ENCODE peak calls at places on chromosomes 7 and 10, in eight cellular contexts. One of them, this sample, is unnamed.

GRCh38 chr7:41507686-41508268 is 195.1 kb downstream of the INHBA start:
- DNase-seq in CD4-positive, alpha-beta memory T cell: no peak
- DNase-seq in Caki2: no peak
- DNase-seq in activated gamma-delta T cell treated with Interleukin-2 at 50 U/mL for 16 hours: no peak
- DNase-seq in left kidney: peak
- DNase-seq in left lobe of liver: no peak
- DNase-seq in Peyer's patch: no peak
- DNase-seq in uterus: no peak
- DNase-seq in this sample: peak

GRCh38 chr7:136887317-136887716 is 18.9 kb downstream of the CHRM2 start:
- DNase-seq in left kidney: no peak
- DNase-seq in uterus: no peak
- DNase-seq in left lobe of liver: no peak
- DNase-seq in Caki2: no peak
- DNase-seq in Peyer's patch: no peak
- DNase-seq in activated gamma-delta T cell treated with Interleukin-2 at 50 U/mL for 16 hours: no peak
- DNase-seq in CD4-positive, alpha-beta memory T cell: no peak
- DNase-seq in this sample: no peak

GRCh38 chr10:62961951-62962523 is 145.9 kb upstream of the EGR2 start:
- DNase-seq in activated gamma-delta T cell treated with Interleukin-2 at 50 U/mL for 16 hours: no peak
- DNase-seq in CD4-positive, alpha-beta memory T cell: no peak
- DNase-seq in uterus: no peak
- DNase-seq in Caki2: no peak
- DNase-seq in left kidney: no peak
- DNase-seq in Peyer's patch: no peak
- DNase-seq in left lobe of liver: no peak
- DNase-seq in this sample: no peak

GRCh38 chr7:134935701-134936100 is 50.6 kb upstream of the AGBL3 start:
- DNase-seq in activated gamma-delta T cell treated with Interleukin-2 at 50 U/mL for 16 hours: no peak
- DNase-seq in CD4-positive, alpha-beta memory T cell: no peak
- DNase-seq in Peyer's patch: no peak
- DNase-seq in left lobe of liver: no peak
- DNase-seq in Caki2: no peak
- DNase-seq in left kidney: no peak
- DNase-seq in uterus: no peak
- DNase-seq in this sample: no peak

GRCh38 chr10:27820637-27821036 is 75.0 kb upstream of the MKX start:
- DNase-seq in Peyer's patch: no peak
- DNase-seq in left lobe of liver: no peak
- DNase-seq in Caki2: peak
- DNase-seq in uterus: no peak
- DNase-seq in CD4-positive, alpha-beta memory T cell: no peak
- DNase-seq in left kidney: peak
- DNase-seq in activated gamma-delta T cell treated with Interleukin-2 at 50 U/mL for 16 hours: no peak
- DNase-seq in this sample: no peak

GRCh38 chr7:117402109-117402508 is 25.2 kb downstream of the ASZ1 start:
- DNase-seq in CD4-positive, alpha-beta memory T cell: no peak
- DNase-seq in activated gamma-delta T cell treated with Interleukin-2 at 50 U/mL for 16 hours: no peak
- DNase-seq in left lobe of liver: no peak
- DNase-seq in Peyer's patch: no peak
- DNase-seq in Caki2: no peak
- DNase-seq in uterus: no peak
- DNase-seq in left kidney: no peak
- DNase-seq in this sample: no peak

GRCh38 chr7:18116661-18117060 is 89.0 kb upstream of the PRPS1L1 start:
- DNase-seq in uterus: no peak
- DNase-seq in left lobe of liver: no peak
- DNase-seq in Caki2: no peak
- DNase-seq in activated gamma-delta T cell treated with Interleukin-2 at 50 U/mL for 16 hours: no peak
- DNase-seq in Peyer's patch: no peak
- DNase-seq in left kidney: no peak
- DNase-seq in CD4-positive, alpha-beta memory T cell: no peak
- DNase-seq in this sample: no peak

GRCh38 chr10:97685395-97685958 is 1.6 kb downstream of the AVPI1 start:
- DNase-seq in Caki2: peak
- DNase-seq in activated gamma-delta T cell treated with Interleukin-2 at 50 U/mL for 16 hours: no peak
- DNase-seq in CD4-positive, alpha-beta memory T cell: no peak
- DNase-seq in uterus: no peak
- DNase-seq in left kidney: peak
- DNase-seq in left lobe of liver: peak
- DNase-seq in Peyer's patch: no peak
- DNase-seq in this sample: no peak

GRCh38 chr7:4602905-4603842 is 78.9 kb upstream of the FOXK1 start:
- DNase-seq in Caki2: no peak
- DNase-seq in CD4-positive, alpha-beta memory T cell: no peak
- DNase-seq in activated gamma-delta T cell treated with Interleukin-2 at 50 U/mL for 16 hours: no peak
- DNase-seq in Peyer's patch: no peak
- DNase-seq in left kidney: no peak
- DNase-seq in left lobe of liver: no peak
- DNase-seq in uterus: no peak
- DNase-seq in this sample: no peak

GRCh38 chr7:38398725-38399321 is 125.4 kb upstream of the TARP start:
- DNase-seq in Peyer's patch: peak
- DNase-seq in uterus: peak
- DNase-seq in left kidney: peak
- DNase-seq in Caki2: peak
- DNase-seq in CD4-positive, alpha-beta memory T cell: peak
- DNase-seq in activated gamma-delta T cell treated with Interleukin-2 at 50 U/mL for 16 hours: peak
- DNase-seq in left lobe of liver: no peak
- DNase-seq in this sample: peak

GRCh38 chr7:963236-964078 is 9.0 kb upstream of the ADAP1 start:
- DNase-seq in Peyer's patch: peak
- DNase-seq in left lobe of liver: no peak
- DNase-seq in Caki2: no peak
- DNase-seq in uterus: no peak
- DNase-seq in CD4-positive, alpha-beta memory T cell: no peak
- DNase-seq in left kidney: no peak
- DNase-seq in activated gamma-delta T cell treated with Interleukin-2 at 50 U/mL for 16 hours: peak
- DNase-seq in this sample: no peak

GRCh38 chr7:111532625-111533024 is 29.7 kb downstream of the IMMP2L start:
- DNase-seq in Caki2: no peak
- DNase-seq in left kidney: no peak
- DNase-seq in left lobe of liver: no peak
- DNase-seq in uterus: no peak
- DNase-seq in Peyer's patch: no peak
- DNase-seq in CD4-positive, alpha-beta memory T cell: no peak
- DNase-seq in activated gamma-delta T cell treated with Interleukin-2 at 50 U/mL for 16 hours: no peak
- DNase-seq in this sample: no peak

GRCh38 chr10:52541082-52541481 is 227.0 kb downstream of the DKK1 start:
- DNase-seq in activated gamma-delta T cell treated with Interleukin-2 at 50 U/mL for 16 hours: no peak
- DNase-seq in Caki2: no peak
- DNase-seq in left kidney: peak
- DNase-seq in CD4-positive, alpha-beta memory T cell: no peak
- DNase-seq in Peyer's patch: no peak
- DNase-seq in left lobe of liver: no peak
- DNase-seq in uterus: no peak
- DNase-seq in this sample: no peak

GRCh38 chr10:91635401-91636400 is 2.8 kb upstream of the PPP1R3C start:
- DNase-seq in Caki2: peak
- DNase-seq in CD4-positive, alpha-beta memory T cell: peak
- DNase-seq in left lobe of liver: peak
- DNase-seq in Peyer's patch: no peak
- DNase-seq in activated gamma-delta T cell treated with Interleukin-2 at 50 U/mL for 16 hours: peak
- DNase-seq in uterus: peak
- DNase-seq in left kidney: peak
- DNase-seq in this sample: peak

GRCh38 chr10:125661942-125662515 is 20.9 kb downstream of the TEX36 start:
- DNase-seq in uterus: no peak
- DNase-seq in Caki2: peak
- DNase-seq in left lobe of liver: no peak
- DNase-seq in CD4-positive, alpha-beta memory T cell: no peak
- DNase-seq in Peyer's patch: no peak
- DNase-seq in activated gamma-delta T cell treated with Interleukin-2 at 50 U/mL for 16 hours: no peak
- DNase-seq in left kidney: no peak
- DNase-seq in this sample: no peak

GRCh38 chr10:1243486-1244182 is 187.4 kb downstream of the WDR37 start:
- DNase-seq in CD4-positive, alpha-beta memory T cell: no peak
- DNase-seq in left lobe of liver: peak
- DNase-seq in left kidney: peak
- DNase-seq in Peyer's patch: peak
- DNase-seq in uterus: no peak
- DNase-seq in Caki2: no peak
- DNase-seq in activated gamma-delta T cell treated with Interleukin-2 at 50 U/mL for 16 hours: no peak
- DNase-seq in this sample: no peak

GRCh38 chr7:101558742-101559325 is 70.3 kb downstream of the MYL10 start:
- DNase-seq in Peyer's patch: peak
- DNase-seq in CD4-positive, alpha-beta memory T cell: no peak
- DNase-seq in uterus: peak
- DNase-seq in Caki2: no peak
- DNase-seq in left lobe of liver: peak
- DNase-seq in activated gamma-delta T cell treated with Interleukin-2 at 50 U/mL for 16 hours: no peak
- DNase-seq in left kidney: no peak
- DNase-seq in this sample: no peak

GRCh38 chr7:27897441-27897847 is 157.5 kb downstream of the TAX1BP1 start:
- DNase-seq in CD4-positive, alpha-beta memory T cell: no peak
- DNase-seq in Caki2: no peak
- DNase-seq in left lobe of liver: peak
- DNase-seq in uterus: no peak
- DNase-seq in left kidney: no peak
- DNase-seq in activated gamma-delta T cell treated with Interleukin-2 at 50 U/mL for 16 hours: no peak
- DNase-seq in Peyer's patch: no peak
- DNase-seq in this sample: no peak